ENCODE peak calls at places on chromosomes 3 and 15, in nine cellular contexts. A, M, E, N, H, G, K, W and D are unnamed samples.

GRCh38 chr3:133525435-133525834 is 48.1 kb upstream of the CDV3 start:
- DNase-seq in K (no peak), N (no peak), A (no peak), G (no peak), M (no peak), H (no peak), E (no peak), W (no peak), D (no peak)

GRCh38 chr3:33931512-33931911 is 133.1 kb downstream of the PDCD6IP start:
- DNase-seq in N (no peak), H (no peak), G (no peak), K (no peak), E (no peak), M (no peak), A (no peak), W (no peak), D (no peak)

GRCh38 chr15:58332676-58333400 is 99.0 kb upstream of the LIPC start:
- DNase-seq in H (no peak), N (no peak), E (no peak), W (no peak), K (peak), G (peak), M (no peak), A (peak), D (no peak)

GRCh38 chr15:78565951-78566774 is 843 bp downstream of the CHRNA5 start:
- DNase-seq in H (no peak), M (no peak), N (no peak), W (peak), K (peak), E (no peak), A (peak), G (no peak), D (no peak)

GRCh38 chr15:68348064-68348463 is 70.5 kb downstream of the FEM1B start:
- DNase-seq in E (no peak), G (no peak), N (no peak), W (no peak), H (no peak), A (no peak), M (no peak), K (no peak), D (no peak)

GRCh38 chr3:194937751-194938358 is 252.2 kb downstream of the FAM43A start:
- DNase-seq in E (no peak), N (no peak), W (no peak), M (no peak), K (no peak), G (peak), H (no peak), A (no peak), D (no peak)

GRCh38 chr3:160187288-160187687 is 37.9 kb upstream of the C3orf80 start:
- DNase-seq in W (no peak), K (no peak), M (no peak), E (no peak), G (no peak), N (no peak), H (no peak), A (no peak), D (no peak)

GRCh38 chr3:182180646-182181385 is 469.1 kb downstream of the SOX2 start:
- DNase-seq in H (no peak), M (no peak), K (no peak), N (no peak), A (no peak), E (no peak), W (no peak), G (no peak), D (no peak)

GRCh38 chr3:58688563-58688962 is 22.0 kb upstream of the FAM3D start:
- DNase-seq in G (no peak), H (no peak), N (no peak), W (peak), E (no peak), M (no peak), A (no peak), K (no peak), D (no peak)

GRCh38 chr15:81540909-81541308 is 166.9 kb upstream of the TMC3 start:
- DNase-seq in M (no peak), N (no peak), K (no peak), G (no peak), A (no peak), H (no peak), W (no peak), E (no peak), D (no peak)

GRCh38 chr3:52446042-52446441 is 1.1 kb upstream of the SEMA3G start:
- DNase-seq in A (no peak), W (no peak), E (no peak), N (no peak), M (no peak), H (no peak), K (no peak), G (no peak), D (no peak)

GRCh38 chr3:78506581-78507195 is 1261.1 kb downstream of the ROBO1 start:
- DNase-seq in A (no peak), K (no peak), N (no peak), M (no peak), E (no peak), W (no peak), H (no peak), G (no peak), D (no peak)

GRCh38 chr3:170055209-170055608 is 17.4 kb downstream of the GPR160 start:
- DNase-seq in N (no peak), E (no peak), G (no peak), K (no peak), M (no peak), W (no peak), A (no peak), H (no peak), D (no peak)

GRCh38 chr3:139202226-139202958 is 141.4 kb upstream of the MRPS22 start:
- DNase-seq in A (peak), W (peak), M (no peak), N (no peak), K (no peak), H (no peak), E (no peak), G (peak), D (no peak)

GRCh38 chr3:115685097-115685496 is 61.8 kb downstream of the GAP43 start:
- DNase-seq in E (no peak), W (no peak), N (no peak), M (no peak), A (no peak), G (no peak), H (no peak), K (no peak), D (no peak)

GRCh38 chr3:107309312-107309711 is 67.9 kb upstream of the CCDC54 start:
- DNase-seq in G (no peak), N (no peak), A (no peak), M (no peak), K (no peak), E (no peak), W (no peak), H (no peak), D (no peak)

GRCh38 chr3:189393598-189393997 is 221.8 kb downstream of the TPRG1 start:
- DNase-seq in A (peak), K (no peak), N (no peak), W (peak), H (no peak), E (no peak), M (no peak), G (no peak), D (no peak)

GRCh38 chr3:53807117-53807521 is 39.1 kb downstream of the CHDH start:
- DNase-seq in M (no peak), H (no peak), E (no peak), G (no peak), A (no peak), W (no peak), K (no peak), N (no peak), D (no peak)

GRCh38 chr3:160445854-160446253 is 3.7 kb downstream of the TRIM59 start:
- DNase-seq in N (no peak), H (no peak), A (no peak), W (no peak), M (no peak), K (no peak), G (no peak), E (no peak), D (no peak)

GRCh38 chr15:29671308-29671981 is 150.8 kb downstream of the TJP1 start:
- DNase-seq in K (no peak), E (no peak), M (no peak), A (no peak), W (no peak), G (no peak), N (no peak), H (no peak), D (no peak)

GRCh38 chr3:8869613-8870012 is 93.7 kb downstream of the RAD18 start:
- DNase-seq in K (no peak), E (no peak), G (no peak), H (no peak), N (no peak), W (no peak), A (peak), M (no peak), D (no peak)

DNA sequence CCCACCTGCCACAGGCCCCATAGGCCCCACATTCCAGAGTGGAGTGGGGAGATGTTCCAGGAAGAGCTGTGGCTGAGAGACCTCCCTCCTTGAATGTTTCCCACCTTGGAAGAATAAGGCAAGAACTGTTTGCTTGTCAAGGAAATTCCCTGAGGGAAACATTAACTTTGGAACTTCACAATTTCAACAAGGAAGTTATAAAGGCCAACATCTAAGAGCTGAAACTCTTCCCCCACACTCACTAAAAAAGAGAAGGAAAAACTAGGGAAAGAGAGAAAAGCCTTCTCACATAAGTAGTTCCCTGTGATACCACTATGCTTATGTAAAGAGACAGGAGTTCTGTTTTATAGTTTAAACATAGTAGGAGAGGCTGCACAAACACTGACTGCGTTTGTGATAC is 39.9 kb upstream of the SPRED1 start:
- DNase-seq in E (no peak), H (no peak), M (no peak), A (no peak), K (no peak), G (no peak), W (no peak), N (no peak), D (no peak)
- TF ChIP-seq POLR2A in E (no peak), H (no peak), M (no peak), A (no peak), K (no peak), G (no peak), W (no peak), N (no peak), D (no peak)

DNA sequence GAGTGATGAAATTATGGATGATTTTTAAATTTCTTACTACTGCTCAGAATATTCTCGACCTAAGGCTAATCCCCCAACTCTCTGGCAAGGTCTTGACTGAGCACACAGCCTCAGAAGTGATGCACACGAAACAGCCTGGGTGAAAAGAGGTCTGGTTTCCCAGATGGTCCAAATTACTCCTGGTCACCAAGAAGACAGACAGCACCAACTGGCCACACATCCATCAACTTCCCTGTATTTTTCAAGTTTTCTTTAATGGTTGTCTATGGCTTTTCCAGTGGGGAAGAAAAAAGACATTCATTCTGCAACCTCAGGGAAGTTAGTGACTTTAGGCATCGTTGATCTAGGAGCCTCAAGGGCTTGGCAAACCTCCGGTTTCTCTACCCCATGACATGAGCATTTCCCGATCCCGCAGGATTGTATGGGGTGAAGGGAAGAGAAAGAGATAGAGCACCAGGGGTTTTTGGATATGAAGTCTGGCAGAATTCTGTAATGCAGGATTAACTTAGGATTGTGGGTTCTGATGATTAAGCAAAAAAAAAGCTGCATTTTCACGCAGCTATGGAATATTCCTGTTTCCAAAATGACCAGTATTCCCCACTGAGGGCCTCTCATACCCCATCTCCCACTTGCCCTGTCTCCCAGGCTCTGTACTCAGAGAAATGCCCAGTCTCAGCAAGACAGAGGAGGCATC is 62.2 kb downstream of the UMPS start:
- DNase-seq in E (no peak), A (no peak), H (no peak), N (no peak), G (no peak), M (no peak), K (no peak), W (no peak), D (no peak)
- H3K27ac ChIP-seq in E (peak), A (peak), H (peak), N (peak), G (peak), M (peak), K (no peak), W (peak), D (peak)

DNA sequence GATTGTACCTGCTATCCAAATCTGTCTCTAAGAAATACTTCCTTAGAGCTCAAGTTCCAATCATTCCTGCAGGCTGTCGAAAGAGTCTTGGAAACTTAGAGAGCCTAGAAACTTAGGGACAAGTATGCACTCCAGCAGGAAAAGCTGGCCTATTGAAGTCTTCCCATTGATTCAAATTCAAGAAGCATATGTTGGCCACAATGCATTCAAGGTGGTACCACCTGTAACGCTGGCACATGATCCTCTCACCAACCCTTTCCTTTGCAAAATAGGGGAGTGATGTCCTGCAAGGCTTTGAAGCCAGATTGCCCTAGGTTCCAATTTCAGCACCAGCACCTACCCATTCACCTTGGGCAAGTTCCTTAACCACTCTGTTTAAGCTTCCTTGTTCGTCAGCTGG is 6.0 kb downstream of the ADAMTS9 start:
- DNase-seq in M (no peak), K (no peak), A (no peak), G (no peak), E (no peak), H (no peak), N (no peak), W (no peak), D (no peak)
- TF ChIP-seq CTCF in M (no peak), K (no peak), A (no peak), G (no peak), E (no peak), H (no peak), N (no peak), W (no peak), D (no peak)

DNA sequence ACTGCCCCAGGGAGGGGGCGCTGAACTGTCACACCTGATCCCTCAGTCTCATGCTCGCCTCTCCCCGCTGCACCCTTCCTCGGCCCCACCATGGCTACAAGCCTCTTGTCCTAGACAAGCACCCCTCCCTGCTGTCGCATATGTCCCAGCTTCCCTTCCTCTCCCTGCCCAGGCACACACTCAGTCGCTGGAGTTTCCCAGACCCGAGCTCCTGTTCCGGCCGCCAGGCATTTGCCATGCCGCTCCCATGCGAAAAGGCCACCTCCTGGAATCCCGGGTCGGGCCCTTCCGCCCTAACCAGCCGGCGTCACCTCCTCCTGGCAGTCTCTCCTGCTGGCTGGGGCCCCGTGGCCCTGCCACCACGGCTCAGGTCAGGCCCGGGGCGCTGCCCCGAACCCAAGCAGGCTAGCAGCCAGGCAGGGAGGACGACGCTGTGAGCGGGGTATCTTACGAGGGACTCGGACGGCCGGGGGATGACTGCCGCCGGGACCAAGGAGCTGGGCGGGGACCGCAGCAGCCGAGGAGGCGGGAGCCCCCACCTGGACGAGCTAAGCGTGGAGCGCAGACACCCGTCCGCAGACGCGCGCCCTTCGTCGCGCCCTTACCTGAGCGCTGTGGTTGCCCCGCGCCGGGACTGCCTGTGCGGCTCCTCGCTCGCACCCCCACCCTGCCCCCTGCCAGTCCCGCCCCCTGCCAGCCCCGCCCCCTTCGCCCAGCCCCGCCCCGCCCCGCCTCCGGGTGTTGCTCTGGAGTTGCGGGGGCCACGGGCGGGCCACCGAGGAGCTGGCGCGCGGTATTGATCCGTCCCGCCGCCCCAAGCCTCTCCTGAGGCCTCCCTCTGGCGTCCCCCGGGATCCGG is at the start of gene ALS2CL:
- DNase-seq in G (no peak), W (peak), K (peak), H (peak), E (peak), N (peak), M (peak), A (peak), D (peak)
- TF ChIP-seq POLR2A in G (no peak), W (peak), K (peak), H (no peak), E (peak), N (peak), M (peak), A (peak), D (no peak)

DNA sequence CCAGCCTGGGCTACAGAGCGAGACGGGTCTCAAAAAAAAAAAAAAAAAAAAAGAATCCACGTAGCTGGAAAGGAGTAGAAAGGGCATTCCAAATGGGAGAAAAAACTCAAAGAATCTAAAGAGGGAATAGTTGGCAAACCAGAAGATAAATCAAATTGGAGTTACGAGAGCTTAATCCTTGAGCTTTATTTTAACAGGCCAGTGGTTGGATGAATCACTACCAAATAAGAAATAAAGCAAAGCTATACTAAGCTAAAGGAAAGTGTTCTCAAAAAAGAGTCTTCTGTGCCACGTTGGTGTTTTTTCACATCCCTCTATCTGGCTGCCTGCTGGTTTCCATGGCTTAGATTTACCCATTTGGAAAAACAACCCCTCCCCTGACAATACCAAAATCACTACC is 14.0 kb downstream of the VGLL4 start:
- DNase-seq in E (no peak), H (no peak), W (no peak), A (no peak), N (no peak), M (no peak), G (no peak), K (no peak), D (no peak)
- H3K27ac ChIP-seq in E (peak), H (peak), W (peak), A (no peak), N (no peak), M (no peak), G (peak), K (no peak), D (no peak)

GRCh38 chr3:12979151-12979946 is 93.9 kb downstream of the IQSEC1 start:
- DNase-seq in K (no peak), M (no peak), E (no peak), H (no peak), W (no peak), A (no peak), N (no peak), G (no peak), D (no peak)

GRCh38 chr3:12974819-12975218 is 98.4 kb downstream of the IQSEC1 start:
- DNase-seq in H (no peak), W (no peak), E (no peak), K (no peak), M (no peak), N (no peak), G (no peak), A (no peak), D (no peak)

GRCh38 chr3:12975748-12976522 is 97.3 kb downstream of the IQSEC1 start:
- DNase-seq in W (no peak), N (no peak), K (no peak), H (no peak), E (no peak), G (no peak), A (no peak), M (no peak), D (no peak)

GRCh38 chr3:12978682-12979081 is 94.5 kb downstream of the IQSEC1 start:
- DNase-seq in E (no peak), M (no peak), A (no peak), H (no peak), G (no peak), W (no peak), K (no peak), N (no peak), D (no peak)

DNA sequence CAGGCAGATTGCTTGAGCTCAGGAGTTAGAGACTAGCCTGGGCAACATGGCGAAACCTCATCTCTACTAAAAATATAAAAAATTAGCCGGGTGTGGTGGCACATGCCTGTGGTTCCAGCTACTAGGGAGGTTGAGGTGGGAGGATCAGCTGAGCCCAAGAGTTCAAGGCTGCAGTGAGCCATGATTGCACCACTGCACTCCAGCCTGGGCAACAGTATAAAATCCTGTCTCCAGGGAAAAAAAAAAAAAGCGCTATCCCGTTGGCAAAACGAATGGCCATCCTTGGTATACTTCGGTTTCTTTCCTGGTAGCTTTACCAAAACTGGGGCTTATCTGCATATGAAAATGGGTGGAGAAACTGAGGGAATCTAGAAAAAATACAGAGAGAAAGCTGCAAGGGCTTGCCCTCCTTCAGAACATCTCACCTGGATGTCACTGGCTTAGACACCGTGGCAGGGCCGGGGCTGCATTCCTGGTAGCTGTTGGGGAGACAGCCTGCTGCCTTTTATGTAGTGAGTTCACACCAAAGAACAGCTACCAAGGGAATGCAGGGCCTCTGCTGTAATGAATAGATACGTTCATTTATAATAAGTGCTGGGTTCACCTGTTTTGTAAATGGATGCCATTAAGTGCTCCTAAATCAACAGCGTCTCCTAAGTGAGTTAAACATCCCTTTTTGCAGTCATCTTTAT is 96.0 kb downstream of the IQSEC1 start:
- DNase-seq in A (no peak), N (no peak), G (no peak), W (no peak), E (no peak), K (no peak), H (no peak), M (no peak), D (no peak)
- TF ChIP-seq CTCF in A (no peak), N (no peak), G (no peak), W (no peak), E (no peak), K (no peak), H (no peak), M (no peak), D (no peak)